ENCODE peak calls at places on chromosomes 7 and 10, in six cellular contexts. K is A549, M is pancreas, A is right lobe of liver, L is GM23248, H is prostate gland. T is an unnamed sample. For H3K4me1, the result is how much of the 10 kb centered on the place peaks cover.

GRCh38 chr7:156604311-156604710 is 36.3 kb upstream of the RNF32 start:
- DNase-seq in H (no peak), A (no peak), K (no peak), L (peak), M (no peak), T (no peak)

GRCh38 chr10:42755028-42755451 is 27.6 kb upstream of the BMS1 start:
- DNase-seq in M (peak), A (no peak), H (no peak), K (no peak), L (no peak), T (no peak)

GRCh38 chr10:88460601-88461000 is 122.5 kb downstream of the RNLS start:
- DNase-seq in H (no peak), L (no peak), K (no peak), A (no peak), M (no peak), T (no peak)

GRCh38 chr10:62749104-62749683 is 55.3 kb upstream of the ADO start:
- DNase-seq in H (no peak), M (no peak), L (no peak), A (no peak), K (no peak), T (no peak)

GRCh38 chr10:11150876-11151275 is 133.2 kb downstream of the CELF2 start:
- DNase-seq in K (no peak), H (no peak), A (no peak), M (no peak), L (no peak), T (no peak)

GRCh38 chr7:18508441-18509427 is 13.2 kb downstream of the HDAC9 start:
- DNase-seq in K (peak), L (peak), H (no peak), A (no peak), M (no peak), T (peak)

GRCh38 chr10:83373659-83374058 is 765.6 kb upstream of the GHITM start:
- DNase-seq in M (no peak), K (no peak), L (peak), A (no peak), H (no peak), T (peak)

GRCh38 chr7:91784469-91784868 is 96.0 kb downstream of the MTERF1 start:
- DNase-seq in K (peak), A (no peak), L (peak), H (peak), M (no peak), T (no peak)

GRCh38 chr7:23713285-23714235 is 3.5 kb downstream of the STK31 start:
- DNase-seq in L (peak), M (no peak), K (no peak), A (no peak), H (no peak), T (peak)

GRCh38 chr7:104296900-104297299 is 31.5 kb upstream of the LHFPL3 start:
- DNase-seq in L (no peak), K (no peak), A (no peak), H (no peak), M (no peak), T (no peak)

GRCh38 chr10:7819126-7819470 is 793 bp downstream of the TAF3 start:
- DNase-seq in M (peak), A (peak), L (peak), H (peak), K (peak), T (peak)

GRCh38 chr10:60003709-60004191 is 97.4 kb upstream of the CCDC6 start:
- DNase-seq in A (no peak), M (peak), L (no peak), K (no peak), H (no peak), T (no peak)

GRCh38 chr7:67947651-67948050 is 951.0 kb downstream of the TYW1 start:
- DNase-seq in L (no peak), A (no peak), K (no peak), H (no peak), M (no peak), T (no peak)

GRCh38 chr10:34607894-34608293 is 207.2 kb downstream of the PARD3 start:
- DNase-seq in L (no peak), H (no peak), A (no peak), K (no peak), M (no peak), T (no peak)

GRCh38 chr7:568681-569035 is 49.0 kb upstream of the PDGFA start:
- DNase-seq in A (no peak), L (peak), K (no peak), M (peak), H (no peak), T (no peak)

GRCh38 chr7:135177021-135177696 is 6.7 kb upstream of the CYREN start:
- DNase-seq in L (no peak), K (no peak), H (no peak), A (no peak), M (no peak), T (peak)

GRCh38 chr7:122255454-122255853 is 49.1 kb downstream of the FEZF1 start:
- DNase-seq in M (no peak), L (no peak), K (no peak), H (no peak), A (no peak), T (no peak)

GRCh38 chr10:131908151-131908550 is 7.3 kb downstream of the PPP2R2D start:
- DNase-seq in M (no peak), L (no peak), H (no peak), A (no peak), K (no peak), T (no peak)

GRCh38 chr7:38374507-38374906 is 101.1 kb upstream of the TARP start:
- DNase-seq in H (no peak), L (peak), K (peak), A (no peak), M (no peak), T (no peak)

GRCh38 chr7:113015038-113015645 is 71.5 kb downstream of the GPR85 start:
- DNase-seq in H (no peak), K (peak), M (no peak), A (no peak), L (peak), T (no peak)

GRCh38 chr7:123769371-123769770 is 20.6 kb upstream of the WASL start:
- DNase-seq in L (peak), K (peak), A (peak), M (peak), H (no peak), T (peak)

GRCh38 chr7:44138698-44139097 is 2.4 kb downstream of the MYL7 start:
- DNase-seq in K (no peak), H (no peak), L (no peak), A (no peak), M (peak), T (no peak)

GRCh38 chr10:13158401-13158800 is 3.0 kb upstream of the MCM10 start:
- DNase-seq in A (no peak), M (peak), L (no peak), H (no peak), K (no peak), T (no peak)

GRCh38 chr10:28815681-28816080 is 138.4 kb downstream of the BAMBI start:
- DNase-seq in L (no peak), H (no peak), K (no peak), A (no peak), M (no peak), T (no peak)

GRCh38 chr10:58608826-58609225 is 96.2 kb downstream of the BICC1 start:
- DNase-seq in K (no peak), H (no peak), M (no peak), A (no peak), L (peak), T (no peak)

GRCh38 chr7:149354119-149354518 is 92.1 kb downstream of the ZNF783 start:
- DNase-seq in H (no peak), L (no peak), K (no peak), A (no peak), M (no peak), T (no peak)

GRCh38 chr7:155998328-155998691 is 186.0 kb upstream of the SHH start:
- DNase-seq in A (no peak), H (no peak), L (no peak), K (no peak), M (no peak), T (no peak)

GRCh38 chr7:154735766-154736165 is 267.2 kb downstream of the PAXIP1 start:
- DNase-seq in H (no peak), K (no peak), A (no peak), M (no peak), L (no peak), T (no peak)

GRCh38 chr10:133280391-133281059 is 3.9 kb upstream of the ADAM8 start:
- DNase-seq in A (no peak), H (no peak), M (peak), K (no peak), L (no peak), T (no peak)

GRCh38 chr10:133281084-133281483 is 4.4 kb upstream of the ADAM8 start:
- DNase-seq in A (no peak), M (no peak), K (no peak), L (no peak), H (no peak), T (no peak)

GRCh38 chr10:133278577-133279265 is 2.1 kb upstream of the ADAM8 start:
- DNase-seq in H (peak), K (no peak), A (peak), M (peak), L (no peak), T (no peak)

GRCh38 chr10:133279266-133279960 is 2.7 kb upstream of the ADAM8 start:
- DNase-seq in L (no peak), A (no peak), K (no peak), M (no peak), H (no peak), T (no peak)

DNA sequence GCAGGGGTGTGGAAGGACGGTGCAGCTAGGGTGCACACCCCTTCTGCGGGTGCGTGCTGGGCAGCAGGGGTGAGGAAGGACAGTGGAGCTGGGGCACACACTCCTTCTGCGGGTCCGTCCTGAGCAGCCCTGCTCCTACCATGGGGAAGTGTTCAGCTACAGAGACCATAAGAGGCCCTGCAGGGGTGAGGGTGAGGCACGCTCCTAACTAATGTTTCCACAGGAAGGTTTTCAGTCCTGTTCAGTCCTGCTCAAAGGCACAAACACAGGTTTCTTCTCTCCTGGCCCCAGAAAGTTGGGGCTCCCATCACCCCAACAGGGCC is 3.3 kb upstream of the ADAM8 start:
- DNase-seq in M (no peak), H (no peak), L (no peak), K (no peak), A (no peak), T (no peak)
- H3K27ac ChIP-seq in M (no peak), H (peak), L (no peak), K (no peak), A (peak), T (no peak)

DNA sequence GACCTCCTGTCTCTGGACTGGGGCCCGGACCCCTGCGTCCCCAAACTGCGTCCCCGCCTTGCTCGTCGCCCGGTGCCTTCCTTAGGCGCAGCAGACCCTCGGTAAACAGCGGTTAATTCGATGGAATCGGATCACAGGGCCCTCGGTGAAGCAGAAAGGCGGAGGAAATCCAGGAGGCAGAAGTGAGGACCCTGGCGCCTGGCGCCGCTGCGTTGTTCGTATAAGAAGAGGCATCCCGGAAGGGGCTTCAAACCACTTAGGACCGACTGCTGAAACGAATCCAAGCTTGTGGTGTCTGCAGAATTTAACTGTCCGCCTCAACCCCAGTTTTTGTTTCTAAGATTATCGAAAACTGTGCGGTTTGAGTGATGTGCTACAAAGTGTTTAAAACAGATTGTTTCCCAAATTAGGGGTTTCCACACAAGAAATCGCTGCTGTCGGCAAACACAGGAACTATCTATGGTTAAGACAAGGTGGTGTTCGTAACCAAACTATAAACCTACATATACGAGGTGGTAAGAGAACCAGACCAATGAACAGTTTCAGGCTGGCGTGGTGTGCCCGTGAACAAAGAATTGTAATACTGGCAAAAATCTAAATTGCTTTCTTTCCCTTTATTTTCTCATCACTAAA is 760 bp upstream of the DGKI start:
- DNase-seq in M (no peak), L (peak), H (no peak), K (no peak), A (no peak), T (no peak)
- H3K4me1 ChIP-seq in M (under half), L (under half), H (under half), K (under half), A (under half), T (under half)

GRCh38 chr10:73946253-73947145 is 35.6 kb downstream of the PLAU start:
- DNase-seq in M (no peak), L (no peak), A (no peak), H (no peak), K (no peak), T (no peak)

GRCh38 chr10:73940634-73941221 is 29.8 kb downstream of the PLAU start:
- DNase-seq in L (peak), K (peak), H (peak), A (peak), M (peak), T (peak)

GRCh38 chr10:73937333-73938020 is 26.5 kb downstream of the PLAU start:
- DNase-seq in K (no peak), A (no peak), H (no peak), M (no peak), L (no peak), T (no peak)

GRCh38 chr10:73944356-73945100 is 33.6 kb downstream of the PLAU start:
- DNase-seq in L (no peak), K (no peak), H (no peak), M (no peak), A (no peak), T (no peak)

DNA sequence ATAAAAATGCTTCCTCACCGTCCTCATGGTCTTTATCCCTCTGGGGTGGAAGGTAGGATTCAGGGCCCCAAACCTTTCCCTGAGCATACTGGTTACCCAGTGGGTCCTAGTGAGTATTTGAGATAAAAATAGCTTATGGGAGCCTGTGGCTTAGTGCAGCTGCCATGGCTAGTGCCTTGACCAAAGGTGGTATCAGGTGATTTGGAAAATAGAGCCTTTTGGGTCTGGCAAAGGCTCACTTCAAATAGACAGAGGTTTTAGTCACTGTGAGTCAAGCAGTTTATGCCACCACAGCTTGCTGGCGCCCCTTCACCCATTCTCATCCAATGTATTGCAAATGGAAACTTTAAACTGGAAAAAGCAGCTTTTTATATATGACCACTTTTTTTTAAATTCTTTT is 30.4 kb downstream of the PLAU start:
- DNase-seq in K (no peak), M (no peak), L (peak), H (no peak), A (no peak), T (no peak)
- H3K27ac ChIP-seq in K (peak), M (no peak), L (no peak), H (no peak), A (no peak), T (no peak)

DNA sequence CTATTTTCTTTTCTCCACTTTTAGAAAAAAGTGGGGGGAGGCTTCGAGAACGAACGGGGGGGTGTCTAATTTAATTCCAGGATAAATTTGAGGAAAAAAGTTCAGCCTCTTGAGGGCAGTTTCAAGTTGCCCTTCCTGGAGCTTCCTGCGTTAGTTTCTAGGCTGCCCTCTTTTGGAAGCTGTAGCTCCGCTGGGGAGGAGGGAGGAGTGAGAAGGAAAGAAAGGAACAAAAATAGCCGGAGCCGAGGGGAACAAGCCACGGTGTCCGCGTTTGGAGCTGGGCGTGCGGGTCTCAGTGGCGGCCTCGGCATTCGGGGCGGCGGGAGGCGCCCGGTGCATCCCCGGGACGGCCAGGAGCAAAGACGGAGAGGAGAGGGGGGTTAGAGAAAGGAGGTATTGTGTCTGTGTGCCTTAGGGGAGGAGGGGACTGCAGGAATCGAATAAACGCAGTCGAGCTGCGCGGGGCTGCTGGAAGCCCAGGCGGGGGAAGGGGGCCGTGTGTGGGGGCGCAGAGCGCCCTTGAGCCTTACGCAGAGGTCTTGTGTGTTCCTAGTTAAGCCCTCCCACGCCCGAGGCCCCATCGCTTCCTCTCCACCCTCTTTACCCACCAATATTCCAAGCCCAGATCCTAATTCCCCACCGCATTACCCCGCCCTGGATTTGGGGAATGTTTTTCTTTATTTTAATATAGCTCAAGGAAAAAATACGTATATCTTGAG is 2.0 kb upstream of the TNRC18 start:
- DNase-seq in M (peak), A (peak), K (peak), L (peak), H (peak), T (peak)
- H3K4me1 ChIP-seq in M (under half), A (under half), K (under half), L (under half), H (under half), T (under half)

GRCh38 chr7:140982508-140982907 is 32.2 kb downstream of the MRPS33 start:
- DNase-seq in A (no peak), M (no peak), H (no peak), L (no peak), K (no peak), T (no peak)
- H3K27ac ChIP-seq in A (no peak), M (no peak), H (no peak), L (no peak), K (no peak), T (no peak)